ENCODE peak calls at places on chromosome 12, in five cellular contexts. C, F, A, G and Z are unnamed samples.
A peak's percentile ranks its signal among the peaks of the same experiment; 100 is the strongest.

GRCh38 chr12:43267782-43268181 is 284.2 kb downstream of the ADAMTS20 start:
- DNase-seq in F (no peak), G (no peak), A (no peak), C (peak; percentile 4), Z (no peak)

GRCh38 chr12:95548056-95548538 is 3.2 kb downstream of the USP44 start:
- DNase-seq in F (peak; percentile 10), G (no peak), A (peak; percentile 54), C (peak; percentile 68), Z (no peak)

GRCh38 chr12:109737631-109738030 is 24.0 kb downstream of the FAM222A start:
- DNase-seq in G (no peak), F (no peak), A (no peak), C (no peak), Z (no peak)

GRCh38 chr12:88782357-88782756 is 202.1 kb upstream of the KITLG start:
- DNase-seq in G (no peak), C (no peak), F (no peak), A (no peak), Z (no peak)

GRCh38 chr12:105445261-105446015 is 114.9 kb downstream of the C12orf75 start:
- DNase-seq in A (no peak), C (peak; percentile 37), G (no peak), F (no peak), Z (no peak)

GRCh38 chr12:100398307-100398706 is 41.4 kb downstream of the SLC17A8 start:
- DNase-seq in C (no peak), A (no peak), G (no peak), F (no peak), Z (no peak)

GRCh38 chr12:132494294-132495164 is 4.6 kb downstream of the FBRSL1 start:
- DNase-seq in G (no peak), F (no peak), C (no peak), A (no peak), Z (no peak)

GRCh38 chr12:12985817-12986408 is 14.2 kb downstream of the HEBP1 start:
- DNase-seq in G (no peak), F (no peak), A (no peak), C (peak; percentile 91), Z (no peak)

GRCh38 chr12:81261508-81262207 is 183.8 kb downstream of the ACSS3 start:
- DNase-seq in A (no peak), G (no peak), F (no peak), C (peak; percentile 33), Z (no peak)

GRCh38 chr12:65327207-65328076 is 49.0 kb downstream of the MSRB3 start:
- DNase-seq in C (no peak), F (no peak), A (no peak), G (peak; percentile 82), Z (peak; percentile 88)

GRCh38 chr12:114662512-114663177 is 21.3 kb downstream of the TBX3 start:
- DNase-seq in A (peak; percentile 87), F (no peak), G (no peak), C (peak; percentile 85), Z (peak; percentile 91)

GRCh38 chr12:1702708-1703107 is 11.8 kb downstream of the ADIPOR2 start:
- DNase-seq in A (no peak), C (no peak), F (no peak), G (no peak), Z (no peak)

GRCh38 chr12:28415755-28416154 is 225.5 kb downstream of the CCDC91 start:
- DNase-seq in A (no peak), F (no peak), C (peak; percentile 38), G (peak; percentile 42), Z (peak; percentile 78)

GRCh38 chr12:132117558-132117875 is 26.6 kb downstream of the DDX51 start:
- DNase-seq in C (peak; percentile 65), G (no peak), F (no peak), A (no peak), Z (no peak)

GRCh38 chr12:69161835-69162234 is 77.5 kb upstream of the CPSF6 start:
- DNase-seq in C (no peak), A (no peak), G (no peak), F (peak; percentile 33), Z (no peak)

GRCh38 chr12:90712671-90713070 is 242.3 kb downstream of the CCER1 start:
- DNase-seq in F (no peak), G (no peak), C (peak; percentile 13), A (no peak), Z (no peak)

GRCh38 chr12:2691340-2692111 is 103.2 kb upstream of the FKBP4 start:
- DNase-seq in G (no peak), C (peak; percentile 72), F (peak; percentile 72), A (no peak), Z (no peak)

GRCh38 chr12:22529281-22530060 is 14.9 kb downstream of the C2CD5 start:
- DNase-seq in C (peak; percentile 66), A (no peak), F (no peak), G (no peak), Z (no peak)

GRCh38 chr12:104643921-104644669 is 187.3 kb downstream of the CHST11 start:
- DNase-seq in G (no peak), F (peak; percentile 63), C (no peak), A (no peak), Z (no peak)

GRCh38 chr12:130513572-130513971 is 175.9 kb downstream of the PIWIL1 start:
- DNase-seq in A (no peak), G (no peak), C (no peak), F (no peak), Z (no peak)

GRCh38 chr12:27293463-27293862 is 39.2 kb upstream of the BMAL2 start:
- DNase-seq in F (no peak), C (no peak), A (no peak), G (no peak), Z (no peak)

GRCh38 chr12:113860950-113861349 is 105.2 kb downstream of the RBM19 start:
- DNase-seq in A (no peak), F (no peak), G (peak; percentile 86), C (peak; percentile 32), Z (no peak)

GRCh38 chr12:47547077-47547476 is 158.8 kb downstream of the RPAP3 start:
- DNase-seq in A (no peak), C (peak; percentile 53), G (peak; percentile 23), F (no peak), Z (no peak)

GRCh38 chr12:51048601-51049369 is 658 bp downstream of the LETMD1 start:
- DNase-seq in C (no peak), G (no peak), F (no peak), A (no peak), Z (no peak)

GRCh38 chr12:51051787-51052186 is 3.7 kb downstream of the LETMD1 start:
- DNase-seq in C (no peak), G (no peak), A (no peak), F (no peak), Z (peak; percentile 4)

GRCh38 chr12:51049525-51049924 is 1.4 kb downstream of the LETMD1 start:
- DNase-seq in G (no peak), A (no peak), C (no peak), F (no peak), Z (no peak)

DNA sequence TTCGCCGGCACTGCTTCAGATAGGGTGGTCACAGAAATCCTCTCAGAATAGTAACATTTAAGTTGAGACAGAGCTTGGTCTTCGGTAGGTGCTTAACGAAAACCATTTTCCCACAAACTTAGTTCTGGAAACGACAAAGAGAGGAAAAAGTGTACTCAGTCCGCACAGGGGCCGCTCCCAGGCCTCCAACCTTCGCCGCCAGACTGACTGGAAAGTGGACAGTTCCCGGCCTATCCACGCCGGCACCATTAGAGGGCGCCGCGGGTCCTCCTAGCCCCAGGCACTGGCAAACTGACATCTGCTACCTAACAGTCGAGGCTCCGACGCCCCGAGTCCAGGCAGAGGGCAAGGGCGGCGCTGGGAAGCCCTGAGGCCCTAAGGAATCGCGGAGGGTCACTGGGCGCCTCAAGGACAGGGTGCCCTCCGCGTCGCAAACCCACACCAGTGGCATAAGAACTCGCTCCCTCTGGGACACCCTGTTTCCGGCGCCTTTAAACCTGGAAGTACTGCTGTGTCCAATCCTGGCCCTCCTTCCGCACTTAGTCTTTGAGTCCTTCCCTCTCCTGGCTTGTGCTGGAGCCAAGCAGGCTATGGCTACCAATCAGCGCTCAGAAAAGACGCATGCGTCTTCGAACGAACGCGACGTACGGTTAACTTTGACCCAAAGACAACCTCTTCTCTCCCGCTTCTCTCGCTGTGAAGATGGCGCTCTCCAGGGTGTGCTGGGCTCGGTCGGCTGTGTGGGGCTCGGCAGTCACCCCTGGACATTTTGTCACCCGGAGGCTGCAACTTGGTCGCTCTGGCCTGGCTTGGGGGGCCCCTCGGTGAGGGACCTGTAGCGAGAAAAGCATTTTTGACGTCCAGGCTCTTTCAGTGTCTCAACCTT is at the start of gene LETMD1:
- DNase-seq in G (peak; percentile 95), C (peak; percentile 96), F (peak; percentile 93), A (peak; percentile 91), Z (peak; percentile 95)
- TF ChIP-seq CTCF in G (peak; percentile 95), C (peak; percentile 76), F (peak; percentile 98), A (peak; percentile 92), Z (peak; percentile 96)

DNA sequence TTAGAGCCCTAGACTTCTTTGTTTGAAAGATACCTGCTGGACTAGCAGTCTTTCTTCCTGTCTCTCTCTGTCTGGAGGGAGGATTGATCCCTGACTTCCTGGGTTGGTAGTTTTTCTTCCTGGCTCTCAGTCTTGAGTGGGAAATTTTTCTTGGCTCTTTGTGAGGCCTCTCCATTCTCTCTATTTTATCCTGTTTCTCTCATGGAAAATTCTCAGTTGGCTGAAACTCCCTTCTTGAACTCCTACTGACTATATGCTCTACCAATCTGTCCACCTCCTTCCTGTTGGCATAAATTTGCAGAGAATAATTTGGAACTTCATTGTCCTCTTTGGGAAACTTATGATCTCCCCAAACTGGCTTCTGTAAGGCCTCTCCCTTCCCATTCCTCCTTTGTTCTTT is 24.1 kb upstream of the MUCL1 start:
- DNase-seq in G (no peak), F (no peak), A (no peak), C (no peak), Z (no peak)
- H3K4me3 ChIP-seq in G (no peak overlapping the region), F (no peak overlapping the region), A (no peak overlapping the region), C (no peak overlapping the region), Z (no peak overlapping the region)

GRCh38 chr12:119594772-119595445 is 1.3 kb downstream of the TMEM233 start:
- DNase-seq in G (no peak), A (no peak), C (peak; percentile 51), F (no peak), Z (no peak)
- H3K27me3 ChIP-seq in G (peaks cover 13% of the 10 kb centered on the region), A (no peaks in the 10 kb centered on the region), C (peaks cover 83% of the 10 kb centered on the region), F (peaks cover 2% of the 10 kb centered on the region), Z (no peaks in the 10 kb centered on the region)

DNA sequence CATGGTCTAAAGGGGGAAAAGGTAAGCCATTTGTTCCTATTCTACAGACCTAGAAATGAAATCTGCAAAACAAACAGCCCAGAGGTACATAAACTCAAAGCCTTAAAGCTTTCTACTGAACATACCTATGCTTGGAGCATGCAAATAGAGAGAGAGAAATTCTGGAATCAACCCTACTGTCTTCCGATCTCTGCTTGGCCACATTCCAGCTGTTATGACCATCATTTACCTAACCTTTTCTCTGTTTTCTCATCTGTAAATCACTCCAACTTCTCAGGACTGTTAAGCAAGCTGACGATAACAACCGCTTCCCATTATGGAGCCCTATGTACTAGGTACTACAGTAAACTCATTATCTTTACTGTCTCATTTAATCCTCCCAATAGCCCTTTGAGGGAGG is 126.3 kb downstream of the CCDC60 start:
- DNase-seq in C (no peak), G (no peak), A (no peak), F (no peak), Z (no peak)
- TF ChIP-seq CTCF in C (no peak), G (no peak), A (no peak), F (no peak), Z (no peak)

GRCh38 chr12:11609045-11609444 is 40.4 kb upstream of the ETV6 start:
- DNase-seq in G (no peak), C (peak; percentile 95), F (no peak), A (no peak), Z (no peak)

GRCh38 chr12:11601647-11602046 is 47.8 kb upstream of the ETV6 start:
- DNase-seq in F (no peak), G (no peak), C (no peak), A (no peak), Z (no peak)

GRCh38 chr12:11607313-11608081 is 42.0 kb upstream of the ETV6 start:
- DNase-seq in A (no peak), C (no peak), G (peak; percentile 49), F (no peak), Z (peak; percentile 90)
- H3K4me3 ChIP-seq in A (no peak overlapping the region), C (no peak overlapping the region), G (no peak overlapping the region), F (no peak overlapping the region), Z (no peak overlapping the region)